ENCODE peak calls at places on chromosomes 6 and 20, in six cellular contexts. One of them, this sample, is unnamed. For H3K4me1 and H3K9me3, the result is how much of the 10 kb centered on the place peaks cover.

GRCh38 chr6:99348220-99348822 is 1.2 kb downstream of the FAXC start:
- DNase-seq in HCT116: no peak
- DNase-seq in HepG2: no peak
- DNase-seq in K562: no peak
- DNase-seq in H1: no peak
- DNase-seq in GM12878: no peak
- DNase-seq in this sample: no peak

GRCh38 chr6:44478158-44478557 is 90.7 kb downstream of the CDC5L start:
- DNase-seq in HepG2: no peak
- DNase-seq in GM12878: no peak
- DNase-seq in K562: no peak
- DNase-seq in H1: no peak
- DNase-seq in HCT116: no peak
- DNase-seq in this sample: no peak

GRCh38 chr6:157786221-157786620 is 36.8 kb upstream of the SNX9 start:
- DNase-seq in HepG2: no peak
- DNase-seq in K562: no peak
- DNase-seq in HCT116: no peak
- DNase-seq in H1: no peak
- DNase-seq in GM12878: no peak
- DNase-seq in this sample: no peak

GRCh38 chr20:57414867-57415592 is 23.8 kb downstream of the RBM38 start:
- DNase-seq in HepG2: no peak
- DNase-seq in K562: peak
- DNase-seq in H1: no peak
- DNase-seq in HCT116: no peak
- DNase-seq in GM12878: no peak
- DNase-seq in this sample: no peak

GRCh38 chr20:21237956-21238355 is 65.2 kb upstream of the XRN2 start:
- DNase-seq in H1: no peak
- DNase-seq in HepG2: no peak
- DNase-seq in K562: no peak
- DNase-seq in HCT116: no peak
- DNase-seq in GM12878: no peak
- DNase-seq in this sample: no peak

GRCh38 chr20:21315138-21315537 is 12.0 kb downstream of the XRN2 start:
- DNase-seq in GM12878: no peak
- DNase-seq in H1: no peak
- DNase-seq in HepG2: no peak
- DNase-seq in K562: no peak
- DNase-seq in HCT116: no peak
- DNase-seq in this sample: no peak

GRCh38 chr6:159107451-159108260 is 61.5 kb upstream of the FNDC1 start:
- DNase-seq in HepG2: no peak
- DNase-seq in HCT116: no peak
- DNase-seq in H1: peak
- DNase-seq in K562: no peak
- DNase-seq in GM12878: no peak
- DNase-seq in this sample: no peak

GRCh38 chr6:41100871-41101287 is 28.1 kb downstream of the NFYA start:
- DNase-seq in HepG2: no peak
- DNase-seq in HCT116: no peak
- DNase-seq in H1: peak
- DNase-seq in GM12878: no peak
- DNase-seq in K562: no peak
- DNase-seq in this sample: no peak

GRCh38 chr6:168279403-168279935 is 40.1 kb downstream of the DACT2 start:
- DNase-seq in GM12878: no peak
- DNase-seq in HCT116: no peak
- DNase-seq in HepG2: no peak
- DNase-seq in K562: no peak
- DNase-seq in H1: no peak
- DNase-seq in this sample: no peak

GRCh38 chr6:69624944-69625343 is 171.9 kb downstream of the LMBRD1 start:
- DNase-seq in HCT116: no peak
- DNase-seq in K562: no peak
- DNase-seq in H1: no peak
- DNase-seq in GM12878: no peak
- DNase-seq in HepG2: no peak
- DNase-seq in this sample: no peak

GRCh38 chr6:125469915-125470314 is 168.1 kb upstream of the HDDC2 start:
- DNase-seq in HepG2: no peak
- DNase-seq in K562: no peak
- DNase-seq in H1: no peak
- DNase-seq in HCT116: no peak
- DNase-seq in GM12878: no peak
- DNase-seq in this sample: no peak

GRCh38 chr20:50130346-50130703 is 17.4 kb upstream of the UBE2V1 start:
- DNase-seq in H1: no peak
- DNase-seq in K562: no peak
- DNase-seq in HepG2: no peak
- DNase-seq in GM12878: no peak
- DNase-seq in HCT116: no peak
- DNase-seq in this sample: no peak

GRCh38 chr6:149545258-149545753 is 537 bp downstream of the PPIL4 start:
- DNase-seq in K562: peak
- DNase-seq in H1: no peak
- DNase-seq in HepG2: peak
- DNase-seq in GM12878: no peak
- DNase-seq in HCT116: no peak
- DNase-seq in this sample: no peak

GRCh38 chr6:151275566-151275965 is 35.8 kb downstream of the AKAP12 start:
- DNase-seq in H1: no peak
- DNase-seq in GM12878: no peak
- DNase-seq in HepG2: no peak
- DNase-seq in HCT116: no peak
- DNase-seq in K562: no peak
- DNase-seq in this sample: no peak

GRCh38 chr6:167736486-167737204 is 90.1 kb upstream of the AFDN start:
- DNase-seq in HCT116: no peak
- DNase-seq in GM12878: no peak
- DNase-seq in H1: no peak
- DNase-seq in K562: no peak
- DNase-seq in HepG2: no peak
- DNase-seq in this sample: no peak

GRCh38 chr20:32036716-32037355 is 15.2 kb upstream of the HCK start:
- DNase-seq in GM12878: no peak
- DNase-seq in H1: no peak
- DNase-seq in HCT116: no peak
- DNase-seq in HepG2: no peak
- DNase-seq in K562: no peak
- DNase-seq in this sample: no peak

GRCh38 chr6:167214216-167214615 is 56.4 kb upstream of the GPR31 start:
- DNase-seq in GM12878: no peak
- DNase-seq in H1: no peak
- DNase-seq in HepG2: no peak
- DNase-seq in HCT116: no peak
- DNase-seq in K562: no peak
- DNase-seq in this sample: no peak

GRCh38 chr6:1703091-1703855 is 93.6 kb downstream of the FOXC1 start:
- DNase-seq in K562: peak
- DNase-seq in GM12878: no peak
- DNase-seq in HepG2: no peak
- DNase-seq in HCT116: no peak
- DNase-seq in H1: no peak
- DNase-seq in this sample: no peak

GRCh38 chr20:61897401-61898295 is 168.0 kb downstream of the TAF4 start:
- DNase-seq in K562: no peak
- DNase-seq in HCT116: no peak
- DNase-seq in GM12878: no peak
- DNase-seq in H1: no peak
- DNase-seq in HepG2: no peak
- DNase-seq in this sample: no peak

GRCh38 chr6:149560736-149561135 is 5.4 kb upstream of the GINM1 start:
- DNase-seq in HepG2: no peak
- DNase-seq in H1: no peak
- DNase-seq in GM12878: no peak
- DNase-seq in HCT116: peak
- DNase-seq in K562: peak
- DNase-seq in this sample: no peak

GRCh38 chr20:19828233-19828632 is 70.2 kb downstream of the RIN2 start:
- DNase-seq in HepG2: peak
- DNase-seq in K562: no peak
- DNase-seq in HCT116: peak
- DNase-seq in GM12878: peak
- DNase-seq in H1: no peak
- DNase-seq in this sample: no peak

GRCh38 chr6:50637267-50637666 is 76.1 kb upstream of the TFAP2D start:
- DNase-seq in K562: no peak
- DNase-seq in HCT116: no peak
- DNase-seq in H1: no peak
- DNase-seq in HepG2: no peak
- DNase-seq in GM12878: no peak
- DNase-seq in this sample: no peak

GRCh38 chr6:107284805-107285204 is 169.5 kb upstream of the BEND3 start:
- DNase-seq in HepG2: no peak
- DNase-seq in HCT116: no peak
- DNase-seq in K562: no peak
- DNase-seq in H1: no peak
- DNase-seq in GM12878: no peak
- DNase-seq in this sample: no peak

GRCh38 chr6:57242505-57242904 is 20.4 kb upstream of the RAB23 start:
- DNase-seq in GM12878: no peak
- DNase-seq in HepG2: peak
- DNase-seq in HCT116: no peak
- DNase-seq in K562: no peak
- DNase-seq in H1: no peak
- DNase-seq in this sample: no peak

GRCh38 chr6:36066817-36067216 is 39.2 kb downstream of the MAPK14 start:
- DNase-seq in HCT116: no peak
- DNase-seq in HepG2: no peak
- DNase-seq in K562: no peak
- DNase-seq in H1: no peak
- DNase-seq in GM12878: no peak
- DNase-seq in this sample: no peak

GRCh38 chr6:36069573-36069972 is 42.0 kb downstream of the MAPK14 start:
- DNase-seq in H1: no peak
- DNase-seq in HCT116: no peak
- DNase-seq in HepG2: no peak
- DNase-seq in GM12878: no peak
- DNase-seq in K562: no peak
- DNase-seq in this sample: no peak

GRCh38 chr6:36068603-36069002 is 41.0 kb downstream of the MAPK14 start:
- DNase-seq in HepG2: no peak
- DNase-seq in GM12878: no peak
- DNase-seq in HCT116: no peak
- DNase-seq in H1: no peak
- DNase-seq in K562: no peak
- DNase-seq in this sample: no peak

GRCh38 chr6:36067374-36068011 is 39.9 kb downstream of the MAPK14 start:
- DNase-seq in HCT116: no peak
- DNase-seq in H1: no peak
- DNase-seq in GM12878: no peak
- DNase-seq in HepG2: no peak
- DNase-seq in K562: peak
- DNase-seq in this sample: no peak

GRCh38 chr6:36068012-36068392 is 40.4 kb downstream of the MAPK14 start:
- DNase-seq in K562: no peak
- DNase-seq in GM12878: no peak
- DNase-seq in HepG2: no peak
- DNase-seq in H1: no peak
- DNase-seq in HCT116: no peak
- DNase-seq in this sample: no peak
- H3K4me1 ChIP-seq in K562: under half
- H3K4me1 ChIP-seq in GM12878: under half
- H3K4me1 ChIP-seq in HepG2: half or more
- H3K4me1 ChIP-seq in H1: under half
- H3K4me1 ChIP-seq in HCT116: under half
- H3K4me1 ChIP-seq in this sample: under half

GRCh38 chr20:22533823-22534751 is 50.3 kb downstream of the FOXA2 start:
- DNase-seq in K562: no peak
- DNase-seq in GM12878: no peak
- DNase-seq in HCT116: no peak
- DNase-seq in H1: no peak
- DNase-seq in HepG2: peak
- DNase-seq in this sample: no peak

GRCh38 chr20:22535483-22535882 is 48.9 kb downstream of the FOXA2 start:
- DNase-seq in GM12878: no peak
- DNase-seq in HCT116: no peak
- DNase-seq in K562: no peak
- DNase-seq in H1: no peak
- DNase-seq in HepG2: no peak
- DNase-seq in this sample: no peak

GRCh38 chr20:22531756-22532155 is 52.6 kb downstream of the FOXA2 start:
- DNase-seq in HepG2: no peak
- DNase-seq in HCT116: no peak
- DNase-seq in K562: no peak
- DNase-seq in H1: no peak
- DNase-seq in GM12878: no peak
- DNase-seq in this sample: no peak

GRCh38 chr20:22531056-22531615 is 53.2 kb downstream of the FOXA2 start:
- DNase-seq in HepG2: no peak
- DNase-seq in K562: no peak
- DNase-seq in GM12878: no peak
- DNase-seq in HCT116: no peak
- DNase-seq in H1: no peak
- DNase-seq in this sample: no peak

GRCh38 chr20:22532598-22532997 is 51.8 kb downstream of the FOXA2 start:
- DNase-seq in H1: no peak
- DNase-seq in HepG2: no peak
- DNase-seq in GM12878: no peak
- DNase-seq in K562: no peak
- DNase-seq in HCT116: no peak
- DNase-seq in this sample: no peak
- H3K9me3 ChIP-seq in H1: under half
- H3K9me3 ChIP-seq in HepG2: under half
- H3K9me3 ChIP-seq in GM12878: under half
- H3K9me3 ChIP-seq in K562: under half
- H3K9me3 ChIP-seq in HCT116: under half
- H3K9me3 ChIP-seq in this sample: under half

DNA sequence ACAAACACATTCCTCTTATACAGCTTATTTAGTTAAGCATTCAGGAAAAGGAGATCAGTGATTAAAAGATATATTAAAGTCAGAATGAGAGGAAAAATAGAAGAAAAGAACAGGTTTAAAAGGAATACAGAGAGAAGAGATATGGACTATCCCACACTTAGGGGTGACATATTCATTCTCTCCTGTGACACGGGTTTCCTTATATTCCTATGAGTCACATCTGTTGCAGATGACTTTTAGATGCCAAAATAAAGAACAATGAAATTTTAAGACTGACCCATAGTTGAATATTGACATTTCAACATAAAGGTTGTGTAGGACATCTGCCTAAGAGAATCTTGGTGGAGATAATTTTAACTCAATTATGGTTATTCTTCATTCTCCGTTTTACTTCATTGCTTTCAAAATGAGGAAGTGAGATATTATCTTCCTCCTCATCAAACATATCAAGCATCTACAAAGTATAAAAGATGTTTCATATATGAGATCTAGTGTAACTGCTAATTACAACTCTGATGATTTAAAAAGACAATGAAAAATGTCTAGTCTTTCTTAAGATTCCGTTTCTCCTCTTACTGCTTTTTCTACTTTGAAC is 1336.7 kb upstream of the CITED2 start:
- DNase-seq in HCT116: no peak
- DNase-seq in H1: no peak
- DNase-seq in K562: no peak
- DNase-seq in HepG2: no peak
- DNase-seq in GM12878: no peak
- DNase-seq in this sample: no peak
- TF ChIP-seq ZNF274 in HCT116: no peak
- TF ChIP-seq ZNF274 in H1: no peak
- TF ChIP-seq ZNF274 in K562: no peak
- TF ChIP-seq ZNF274 in HepG2: no peak
- TF ChIP-seq ZNF274 in GM12878: no peak
- TF ChIP-seq ZNF274 in this sample: no peak

GRCh38 chr6:152982768-152983636 is at the start of gene FBXO5:
- DNase-seq in H1: peak
- DNase-seq in HCT116: peak
- DNase-seq in HepG2: peak
- DNase-seq in GM12878: peak
- DNase-seq in K562: peak
- DNase-seq in this sample: peak
- H3K4me1 ChIP-seq in H1: under half
- H3K4me1 ChIP-seq in HCT116: under half
- H3K4me1 ChIP-seq in HepG2: half or more
- H3K4me1 ChIP-seq in GM12878: under half
- H3K4me1 ChIP-seq in K562: under half
- H3K4me1 ChIP-seq in this sample: under half